ENCODE peak calls at places on chromosomes 7 and 10, in six cellular contexts. D is GM12891, Z is K562, P is H1, F is GM12878, G is HepG2. I is an unnamed sample.
A peak's percentile ranks its signal among the peaks of the same experiment; 100 is the strongest.

GRCh38 chr10:6048281-6049030 is 13.7 kb downstream of the IL2RA start:
- DNase-seq in D (no peak), Z (no peak), P (no peak), F (no peak), G (no peak), I (no peak)

GRCh38 chr10:87850742-87851205 is 12.6 kb downstream of the KLLN start:
- DNase-seq in D (no peak), Z (peak; percentile 43), P (no peak), F (no peak), G (peak; percentile 67), I (no peak)

GRCh38 chr7:129781128-129781855 is 169.8 kb downstream of the NRF1 start:
- DNase-seq in D (no peak), Z (no peak), P (no peak), F (no peak), G (no peak), I (no peak)

GRCh38 chr7:7099584-7100014 is 82.7 kb upstream of the C1GALT1 start:
- DNase-seq in D (no peak), Z (peak; percentile 76), P (peak; percentile 92), F (no peak), G (peak; percentile 95), I (no peak)

GRCh38 chr7:18552943-18553584 is 57.5 kb downstream of the HDAC9 start:
- DNase-seq in D (no peak), Z (no peak), P (no peak), F (no peak), G (no peak), I (no peak)

GRCh38 chr7:113086928-113087277 is 276 bp upstream of the GPR85 start:
- DNase-seq in D (no peak), Z (no peak), P (no peak), F (no peak), G (no peak), I (no peak)

GRCh38 chr7:131057524-131058065 is 270.1 kb upstream of the MKLN1 start:
- DNase-seq in D (no peak), Z (no peak), P (no peak), F (no peak), G (peak; percentile 49), I (no peak)

GRCh38 chr7:142384508-142384922 is 126.7 kb upstream of the PRSS58 start:
- DNase-seq in D (no peak), Z (no peak), P (no peak), F (no peak), G (no peak), I (no peak)

GRCh38 chr10:124688889-124689670 is 55.1 kb downstream of the FAM53B start:
- DNase-seq in D (no peak), Z (peak; percentile 48), P (no peak), F (peak; percentile 93), G (no peak), I (no peak)

GRCh38 chr7:45697576-45698136 is 123.5 kb downstream of the ADCY1 start:
- DNase-seq in D (no peak), Z (no peak), P (no peak), F (no peak), G (no peak), I (no peak)

GRCh38 chr10:80122746-80123145 is 9.8 kb upstream of the PLAC9 start:
- DNase-seq in D (no peak), Z (no peak), P (no peak), F (no peak), G (no peak), I (no peak)

GRCh38 chr7:101984141-101984879 is 166.9 kb downstream of the CUX1 start:
- DNase-seq in D (no peak), Z (no peak), P (no peak), F (no peak), G (no peak), I (no peak)

GRCh38 chr10:63829020-63829419 is 307.8 kb downstream of the REEP3 start:
- DNase-seq in D (no peak), Z (no peak), P (no peak), F (no peak), G (no peak), I (no peak)

GRCh38 chr7:29207023-29207422 is 12.4 kb downstream of the CHN2 start:
- DNase-seq in D (no peak), Z (no peak), P (no peak), F (no peak), G (no peak), I (no peak)

GRCh38 chr7:106369349-106369748 is 84.6 kb upstream of the NAMPT start:
- DNase-seq in D (no peak), Z (no peak), P (no peak), F (no peak), G (no peak), I (no peak)

GRCh38 chr7:3246133-3246532 is 54.9 kb upstream of the SDK1 start:
- DNase-seq in D (no peak), Z (no peak), P (no peak), F (no peak), G (no peak), I (no peak)

GRCh38 chr7:91165846-91166230 is 98.4 kb upstream of the FZD1 start:
- DNase-seq in D (no peak), Z (no peak), P (no peak), F (no peak), G (no peak), I (no peak)

GRCh38 chr10:126021833-126022500 is 125.6 kb downstream of the FANK1 start:
- DNase-seq in D (no peak), Z (no peak), P (no peak), F (no peak), G (no peak), I (no peak)

GRCh38 chr10:13102002-13102794 is 2.2 kb downstream of the OPTN start:
- DNase-seq in D (no peak), Z (no peak), P (no peak), F (no peak), G (peak; percentile 51), I (no peak)
- TF ChIP-seq POLR2A in D (no peak), Z (no peak), P (no peak), F (peak; percentile 14), G (peak; percentile 62), I (no peak)

GRCh38 chr10:30821994-30822692 is 192.6 kb upstream of the LYZL2 start:
- DNase-seq in D (no peak), Z (no peak), P (no peak), F (no peak), G (no peak), I (no peak)
- TF ChIP-seq TAF1 in D (no peak), Z (no peak), P (no peak), F (no peak), G (no peak), I (no peak)

GRCh38 chr10:11382187-11382586 is 229.3 kb downstream of the USP6NL start:
- DNase-seq in D (no peak), Z (no peak), P (no peak), F (no peak), G (no peak), I (no peak)
- TF ChIP-seq POLR2A in D (no peak), Z (no peak), P (no peak), F (no peak), G (no peak), I (no peak)

DNA sequence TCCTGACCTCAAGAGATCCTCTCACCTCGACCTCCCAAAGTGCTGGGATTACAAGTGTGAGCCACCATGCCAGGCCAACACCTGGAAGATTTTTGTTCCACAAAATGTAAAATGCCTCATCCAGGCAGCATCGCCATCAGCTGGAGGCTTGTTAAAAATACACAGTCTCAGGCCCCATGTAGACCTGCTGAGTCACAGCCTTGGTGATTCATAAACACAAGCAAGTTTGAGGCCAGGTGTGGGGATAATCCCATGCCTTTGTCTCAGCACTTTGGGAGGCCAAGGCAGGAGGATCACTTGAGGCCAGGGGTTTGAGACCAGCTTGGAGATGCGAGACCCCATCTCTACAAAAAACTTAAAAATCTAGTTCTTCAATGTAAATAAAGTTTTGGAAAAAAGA is 49.1 kb upstream of the FOXK1 start:
- DNase-seq in D (no peak), Z (peak; percentile 78), P (no peak), F (no peak), G (peak; percentile 50), I (no peak)
- TF ChIP-seq TAF1 in D (no peak), Z (no peak), P (no peak), F (no peak), G (no peak), I (no peak)

DNA sequence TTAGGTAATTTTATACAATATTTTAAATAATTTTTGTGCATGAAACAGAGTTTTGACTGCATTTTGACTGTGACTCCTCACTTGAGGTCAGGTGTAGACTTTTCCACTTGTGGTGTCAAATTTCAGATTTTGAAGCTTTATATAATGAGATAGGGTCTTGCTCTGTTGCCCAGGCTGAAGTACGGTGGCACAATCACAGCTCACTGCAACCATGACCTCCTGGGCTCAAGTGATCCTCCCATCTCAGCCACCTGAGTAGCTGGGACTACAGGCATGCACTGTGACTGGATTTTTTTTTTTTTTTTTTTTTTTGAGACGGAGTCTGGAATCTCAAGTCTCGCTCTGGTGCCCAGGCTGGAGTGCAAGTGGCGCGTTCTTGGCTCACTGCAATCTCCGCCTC is 74.9 kb downstream of the TCF7L2 start:
- DNase-seq in D (no peak), Z (no peak), P (no peak), F (no peak), G (no peak), I (no peak)
- TF ChIP-seq POLR2A in D (no peak), Z (no peak), P (no peak), F (no peak), G (no peak), I (no peak)

GRCh38 chr7:117780832-117781231 is 92.4 kb downstream of the CTTNBP2 start:
- DNase-seq in D (no peak), Z (no peak), P (no peak), F (peak; percentile 62), G (no peak), I (no peak)
- TF ChIP-seq TAF1 in D (no peak), Z (no peak), P (no peak), F (peak; percentile 24), G (no peak), I (no peak)

GRCh38 chr7:134778941-134779740 is at the start of gene CALD1:
- DNase-seq in D (no peak), Z (no peak), P (peak; percentile 87), F (no peak), G (peak; percentile 78), I (no peak)
- TF ChIP-seq POLR2A in D (no peak), Z (no peak), P (peak; percentile 79), F (no peak), G (no peak), I (no peak)

DNA sequence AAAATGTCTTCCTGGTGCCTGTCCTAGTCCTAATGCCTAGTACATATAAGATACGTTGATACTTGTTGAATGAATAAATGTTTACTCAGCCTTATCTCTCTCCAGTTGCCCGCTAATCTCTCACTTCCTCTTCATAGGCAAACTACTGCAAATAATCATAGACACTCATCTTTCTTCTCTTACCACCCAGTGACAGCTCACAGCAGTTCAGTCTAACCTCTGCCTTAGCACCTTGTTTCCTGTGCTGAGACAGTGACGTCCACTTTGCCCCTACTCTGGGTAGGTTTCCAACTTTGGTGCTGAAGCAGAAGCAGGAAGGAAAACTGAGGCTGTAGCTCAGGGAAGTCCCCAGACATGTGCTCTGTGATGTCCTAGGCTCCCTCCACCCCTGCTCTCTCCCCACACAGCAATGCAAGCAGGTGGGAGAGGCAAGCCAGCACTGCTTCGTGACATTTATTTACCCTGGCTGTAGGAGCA is 45.5 kb upstream of the RHOBTB1 start:
- DNase-seq in D (no peak), Z (no peak), P (no peak), F (peak; percentile 28), G (peak; percentile 33), I (no peak)
- TF ChIP-seq TAF1 in D (no peak), Z (no peak), P (no peak), F (no peak), G (no peak), I (no peak)

GRCh38 chr10:118850418-118851061 is 95.8 kb upstream of the CACUL1 start:
- DNase-seq in D (peak; percentile 24), Z (peak; percentile 32), P (peak; percentile 46), F (no peak), G (peak; percentile 38), I (no peak)
- TF ChIP-seq POLR2A in D (no peak), Z (no peak), P (no peak), F (no peak), G (no peak), I (no peak)

I was measured in GM12892.